ENCODE peak calls at places on chromosome 19, in ten cellular contexts. U is aorta; L is neural progenitor cell; I is body of pancreas; G is SK-N-SH; J is CD8-positive, alpha-beta memory T cell; R is effector memory CD4-positive, alpha-beta T cell; Z is DND-41; F is heart right ventricle; K is endothelial cell of umbilical vein. Q is an unnamed sample. For H3K4me1 and H3K36me3, the result is how much of the 10 kb centered on the place peaks cover.

GRCh38 chr19:16944626-16945363 is 56.0 kb downstream of the F2RL3 start:
- DNase-seq in U (no peak), L (no peak), I (no peak), G (no peak), J (no peak), R (no peak), Z (no peak), F (peak), K (no peak), Q (no peak)

GRCh38 chr19:28534740-28535351 is 678.1 kb downstream of the UQCRFS1 start:
- DNase-seq in U (no peak), L (no peak), I (no peak), G (no peak), J (no peak), R (no peak), Z (no peak), F (no peak), K (no peak), Q (no peak)

GRCh38 chr19:42422576-42423461 is 4.4 kb downstream of the LIPE start:
- DNase-seq in U (no peak), L (no peak), I (no peak), G (peak), J (peak), R (peak), Z (no peak), F (no peak), K (no peak), Q (no peak)

GRCh38 chr19:35882074-35882832 is 13.9 kb downstream of the APLP1 start:
- DNase-seq in U (no peak), L (peak), I (peak), G (peak), J (peak), R (peak), Z (peak), F (no peak), K (peak), Q (no peak)

GRCh38 chr19:34503546-34504272 is 22.2 kb downstream of the WTIP start:
- DNase-seq in U (no peak), L (no peak), I (no peak), G (peak), J (no peak), R (no peak), Z (no peak), F (no peak), K (no peak), Q (no peak)

GRCh38 chr19:2523630-2524311 is 47.8 kb downstream of the GADD45B start:
- DNase-seq in U (peak), L (peak), I (no peak), G (no peak), J (no peak), R (no peak), Z (no peak), F (no peak), K (no peak), Q (no peak)

GRCh38 chr19:36436531-36436930 is 18.1 kb upstream of the ZFP82 start:
- DNase-seq in U (no peak), L (peak), I (no peak), G (no peak), J (no peak), R (no peak), Z (no peak), F (no peak), K (no peak), Q (no peak)

GRCh38 chr19:18948075-18948975 is 7.3 kb upstream of the HOMER3 start:
- DNase-seq in U (no peak), L (no peak), I (no peak), G (no peak), J (no peak), R (no peak), Z (no peak), F (no peak), K (no peak), Q (no peak)

GRCh38 chr19:33235269-33235995 is 9.8 kb upstream of the SLC7A10 start:
- DNase-seq in U (peak), L (peak), I (peak), G (peak), J (peak), R (peak), Z (peak), F (peak), K (peak), Q (peak)

GRCh38 chr19:2986951-2987491 is 9.7 kb downstream of the TLE6 start:
- DNase-seq in U (no peak), L (peak), I (no peak), G (peak), J (no peak), R (no peak), Z (no peak), F (no peak), K (peak), Q (no peak)

GRCh38 chr19:55133639-55134444 is 15.2 kb downstream of the TNNT1 start:
- DNase-seq in U (no peak), L (no peak), I (no peak), G (no peak), J (no peak), R (no peak), Z (no peak), F (no peak), K (no peak), Q (no peak)

GRCh38 chr19:14118165-14119051 is 846 bp upstream of the PRKACA start:
- DNase-seq in U (peak), L (peak), I (peak), G (peak), J (peak), R (peak), Z (peak), F (peak), K (peak), Q (peak)

GRCh38 chr19:10069046-10069445 is 17.1 kb upstream of the SHFL start:
- DNase-seq in U (no peak), L (no peak), I (no peak), G (no peak), J (no peak), R (no peak), Z (no peak), F (no peak), K (no peak), Q (no peak)

GRCh38 chr19:42132030-42132628 is at the start of gene POU2F2:
- DNase-seq in U (peak), L (peak), I (no peak), G (no peak), J (peak), R (peak), Z (peak), F (peak), K (no peak), Q (peak)

GRCh38 chr19:18450934-18451836 is 13.3 kb upstream of the ISYNA1 start:
- DNase-seq in U (peak), L (peak), I (peak), G (peak), J (peak), R (peak), Z (peak), F (peak), K (peak), Q (peak)

GRCh38 chr19:50003810-50004419 is 21.3 kb downstream of the VRK3 start:
- DNase-seq in U (peak), L (no peak), I (peak), G (no peak), J (no peak), R (no peak), Z (no peak), F (no peak), K (peak), Q (peak)

GRCh38 chr19:30882411-30883005 is 466.7 kb downstream of the TSHZ3 start:
- DNase-seq in U (no peak), L (peak), I (no peak), G (no peak), J (no peak), R (no peak), Z (no peak), F (no peak), K (no peak), Q (no peak)

GRCh38 chr19:30406220-30406944 is 34.2 kb downstream of the ZNF536 start:
- DNase-seq in U (no peak), L (peak), I (no peak), G (peak), J (no peak), R (no peak), Z (no peak), F (peak), K (no peak), Q (no peak)

GRCh38 chr19:49594157-49595005 is 3.4 kb downstream of the PRR12 start:
- DNase-seq in U (no peak), L (no peak), I (no peak), G (no peak), J (no peak), R (no peak), Z (no peak), F (no peak), K (no peak), Q (no peak)

GRCh38 chr19:7450243-7451223 is 38.3 kb downstream of the PEX11G start:
- DNase-seq in U (no peak), L (peak), I (no peak), G (no peak), J (no peak), R (no peak), Z (no peak), F (no peak), K (peak), Q (no peak)

GRCh38 chr19:29266603-29267002 is 53.7 kb upstream of the UQCRFS1 start:
- DNase-seq in U (no peak), L (no peak), I (no peak), G (no peak), J (no peak), R (no peak), Z (no peak), F (no peak), K (no peak), Q (no peak)

GRCh38 chr19:43660301-43660700 is 9.7 kb downstream of the PLAUR start:
- DNase-seq in U (no peak), L (no peak), I (no peak), G (no peak), J (no peak), R (no peak), Z (no peak), F (no peak), K (no peak), Q (no peak)

GRCh38 chr19:41194157-41194552 is 1.1 kb downstream of the CYP2S1 start:
- DNase-seq in U (no peak), L (no peak), I (no peak), G (no peak), J (no peak), R (no peak), Z (peak), F (no peak), K (no peak), Q (no peak)

GRCh38 chr19:57241181-57241580 is 749 bp downstream of the ZNF805 start:
- DNase-seq in U (no peak), L (no peak), I (no peak), G (peak), J (no peak), R (no peak), Z (no peak), F (no peak), K (peak), Q (no peak)

GRCh38 chr19:29662604-29663404 is 2.5 kb upstream of the PLEKHF1 start:
- DNase-seq in U (peak), L (no peak), I (peak), G (no peak), J (no peak), R (no peak), Z (no peak), F (peak), K (peak), Q (no peak)

GRCh38 chr19:5949792-5950305 is 28.1 kb downstream of the RANBP3 start:
- DNase-seq in U (no peak), L (no peak), I (peak), G (no peak), J (peak), R (no peak), Z (no peak), F (peak), K (no peak), Q (peak)

GRCh38 chr19:41555752-41556151 is 20.2 kb upstream of the CEACAM21 start:
- DNase-seq in U (no peak), L (no peak), I (no peak), G (no peak), J (no peak), R (no peak), Z (no peak), F (no peak), K (no peak), Q (no peak)

GRCh38 chr19:1690570-1691307 is 38.3 kb upstream of the TCF3 start:
- DNase-seq in U (no peak), L (peak), I (peak), G (peak), J (no peak), R (peak), Z (peak), F (no peak), K (no peak), Q (peak)

GRCh38 chr19:5303208-5303607 is 37.4 kb downstream of the PTPRS start:
- DNase-seq in U (no peak), L (no peak), I (no peak), G (no peak), J (no peak), R (no peak), Z (no peak), F (no peak), K (no peak), Q (no peak)

GRCh38 chr19:41018736-41019290 is 27.7 kb downstream of the CYP2B6 start:
- DNase-seq in U (no peak), L (no peak), I (no peak), G (no peak), J (no peak), R (no peak), Z (no peak), F (no peak), K (no peak), Q (no peak)

GRCh38 chr19:18220632-18221275 is 5.5 kb downstream of the PDE4C start:
- DNase-seq in U (no peak), L (peak), I (no peak), G (no peak), J (no peak), R (no peak), Z (no peak), F (no peak), K (no peak), Q (no peak)

GRCh38 chr19:57192064-57192395 is 730 bp downstream of the ZNF264 start:
- DNase-seq in U (no peak), L (peak), I (no peak), G (peak), J (no peak), R (no peak), Z (no peak), F (no peak), K (no peak), Q (no peak)

GRCh38 chr19:6354098-6354674 is 7.1 kb upstream of the CLPP start:
- DNase-seq in U (no peak), L (no peak), I (no peak), G (no peak), J (no peak), R (no peak), Z (no peak), F (no peak), K (no peak), Q (no peak)

GRCh38 chr19:2592824-2593223 is 109.7 kb downstream of the GNG7 start:
- DNase-seq in U (no peak), L (no peak), I (no peak), G (no peak), J (no peak), R (no peak), Z (no peak), F (no peak), K (no peak), Q (no peak)

GRCh38 chr19:39399684-39400465 is 6.8 kb upstream of the ZFP36 start:
- DNase-seq in U (no peak), L (no peak), I (no peak), G (no peak), J (no peak), R (no peak), Z (no peak), F (no peak), K (no peak), Q (no peak)
- H3K4me1 ChIP-seq in U (under half), L (under half), I (under half), G (under half), J (half or more), R (half or more), Z (under half), F (under half), K (under half), Q (under half)

GRCh38 chr19:46773018-46773399 is 15.4 kb downstream of the SLC1A5 start:
- DNase-seq in U (no peak), L (no peak), I (no peak), G (no peak), J (no peak), R (no peak), Z (no peak), F (no peak), K (no peak), Q (no peak)
- H3K36me3 ChIP-seq in U (under half), L (under half), I (under half), G (under half), J (under half), R (under half), Z (under half), F (under half), K (under half), Q (under half)

DNA sequence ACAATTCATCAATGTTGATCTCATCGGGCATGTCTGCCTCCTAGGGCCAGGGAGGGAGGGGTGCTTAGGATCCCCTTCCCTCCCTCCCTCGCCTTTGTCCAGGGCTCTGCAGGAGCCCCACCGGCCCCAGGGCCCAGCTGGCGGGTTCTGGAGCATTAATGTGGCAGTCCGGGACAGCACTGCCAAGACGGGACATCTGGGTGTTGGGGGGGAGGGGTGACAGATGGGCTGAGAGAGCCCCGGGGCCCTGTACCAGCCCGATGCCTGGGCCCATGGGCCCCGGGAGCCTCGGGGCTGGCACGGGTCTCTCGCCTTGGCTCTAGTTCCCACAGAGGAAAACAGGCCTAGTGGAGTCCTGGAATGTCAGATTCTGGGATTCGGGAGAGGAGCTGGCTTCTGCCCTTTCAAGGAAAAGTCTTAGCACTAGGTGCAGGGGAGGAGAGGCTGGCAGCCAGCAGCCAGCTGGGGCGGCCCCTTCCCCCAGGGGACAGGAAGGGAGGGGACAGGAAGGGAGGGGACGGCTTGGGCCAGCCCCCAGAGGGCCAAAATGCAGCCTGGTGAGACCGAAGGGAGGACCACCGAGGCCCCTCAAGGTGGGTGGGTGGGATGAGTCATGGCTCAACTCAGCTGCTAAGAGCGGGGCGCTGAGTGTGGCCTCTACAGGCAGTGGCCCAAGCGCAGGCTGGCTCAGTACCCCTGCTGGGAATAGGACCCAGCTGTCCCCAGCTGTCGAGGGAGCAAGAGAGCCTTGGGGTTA is 3.1 kb downstream of the PPP1R14A start:
- DNase-seq in U (peak), L (peak), I (peak), G (peak), J (no peak), R (no peak), Z (no peak), F (peak), K (no peak), Q (no peak)
- H3K4me3 ChIP-seq in U (peak), L (no peak), I (no peak), G (no peak), J (no peak), R (no peak), Z (no peak), F (peak), K (no peak), Q (no peak)

DNA sequence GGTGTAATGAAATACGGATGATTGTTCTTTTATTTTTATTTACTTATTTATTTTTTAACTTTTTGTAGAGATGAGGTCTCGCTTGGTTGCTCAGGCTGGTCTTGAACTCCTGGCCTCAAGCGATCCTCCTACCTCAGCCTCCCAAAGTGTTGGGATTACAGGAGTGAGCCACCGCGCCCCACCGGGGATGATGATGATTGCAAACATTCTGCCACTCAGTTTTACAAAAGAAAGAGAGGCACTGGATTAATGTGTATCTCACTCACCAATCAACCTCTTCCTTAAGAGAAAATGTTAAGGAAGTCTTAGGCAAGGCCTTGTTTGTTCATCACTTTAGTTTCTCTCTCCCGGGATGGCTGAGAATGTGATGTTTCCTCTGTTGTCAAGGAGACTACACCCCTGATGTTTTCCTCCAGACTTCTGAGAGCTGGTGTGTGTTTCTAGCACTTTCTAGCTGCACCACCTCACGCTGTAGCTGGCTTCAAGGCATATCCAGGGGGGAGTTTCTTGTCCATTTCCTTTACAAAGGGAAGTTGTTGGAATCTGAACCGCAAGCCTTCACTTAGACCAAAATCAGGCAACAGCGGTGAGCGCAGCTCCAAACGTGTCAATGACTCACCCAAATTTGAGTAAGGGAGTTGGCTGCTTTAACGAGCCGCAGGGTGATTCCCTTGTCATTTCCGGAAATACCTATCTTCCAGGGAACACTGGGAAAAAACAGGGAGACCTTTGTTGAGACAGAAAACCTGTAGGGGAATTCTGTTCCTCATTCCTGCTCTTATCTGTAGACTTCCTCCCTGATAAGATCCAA is 2.3 kb downstream of the LDLR start:
- DNase-seq in U (peak), L (no peak), I (peak), G (no peak), J (peak), R (peak), Z (no peak), F (no peak), K (peak), Q (peak)
- H3K4me1 ChIP-seq in U (under half), L (under half), I (half or more), G (under half), J (half or more), R (half or more), Z (half or more), F (half or more), K (half or more), Q (under half)